ENCODE peak calls at places on chromosomes 5 and 9, in five cellular contexts. D, B, X, V and L are unnamed samples.

GRCh38 chr5:73592546-73592945 is 27.0 kb downstream of the UTP15 start:
- DNase-seq in V (no peak), B (no peak), X (no peak), D (no peak), L (no peak)

GRCh38 chr9:136361047-136361756 is 2.3 kb downstream of the DNLZ start:
- DNase-seq in X (no peak), V (no peak), B (no peak), D (peak; percentile 65), L (no peak)

GRCh38 chr5:53438486-53439472 is 41.6 kb upstream of the FST start:
- DNase-seq in X (no peak), B (no peak), V (no peak), D (no peak), L (no peak)

GRCh38 chr5:35430381-35431162 is 187.1 kb upstream of the SPEF2 start:
- DNase-seq in V (no peak), X (peak; percentile 85), B (no peak), D (no peak), L (no peak)

GRCh38 chr5:81826128-81826527 is 75.2 kb upstream of the SSBP2 start:
- DNase-seq in X (no peak), D (no peak), B (no peak), V (no peak), L (no peak)

GRCh38 chr5:77910789-77911188 is 134.7 kb upstream of the TBCA start:
- DNase-seq in X (no peak), V (no peak), D (no peak), B (no peak), L (no peak)

GRCh38 chr5:15254607-15255006 is 245.4 kb upstream of the FBXL7 start:
- DNase-seq in V (no peak), X (no peak), B (no peak), D (peak; percentile 36), L (no peak)

GRCh38 chr5:81249240-81249639 is 16.1 kb downstream of the CKMT2 start:
- DNase-seq in B (no peak), X (no peak), D (no peak), V (no peak), L (no peak)

GRCh38 chr5:154038241-154038603 is 488 bp downstream of the FAM114A2 start:
- DNase-seq in X (no peak), V (no peak), B (no peak), D (no peak), L (no peak)

GRCh38 chr5:96662725-96663513 is 743 bp downstream of the CAST start:
- DNase-seq in B (peak; percentile 76), V (peak; percentile 95), X (peak; percentile 82), D (peak; percentile 83), L (peak; percentile 94)
- H4K8ac ChIP-seq in B (no peak overlapping the region), V (peak overlapping the region; percentile 69), X (peak overlapping the region; percentile 70), D (peak overlapping the region; percentile 98), L (no peak overlapping the region)

GRCh38 chr5:174426851-174427250 is 297.5 kb upstream of the MSX2 start:
- DNase-seq in B (no peak), D (no peak), X (no peak), V (no peak), L (no peak)
- H3K18ac ChIP-seq in B (no peak overlapping the region), D (no peak overlapping the region), X (no peak overlapping the region), V (no peak overlapping the region), L (no peak overlapping the region)

DNA sequence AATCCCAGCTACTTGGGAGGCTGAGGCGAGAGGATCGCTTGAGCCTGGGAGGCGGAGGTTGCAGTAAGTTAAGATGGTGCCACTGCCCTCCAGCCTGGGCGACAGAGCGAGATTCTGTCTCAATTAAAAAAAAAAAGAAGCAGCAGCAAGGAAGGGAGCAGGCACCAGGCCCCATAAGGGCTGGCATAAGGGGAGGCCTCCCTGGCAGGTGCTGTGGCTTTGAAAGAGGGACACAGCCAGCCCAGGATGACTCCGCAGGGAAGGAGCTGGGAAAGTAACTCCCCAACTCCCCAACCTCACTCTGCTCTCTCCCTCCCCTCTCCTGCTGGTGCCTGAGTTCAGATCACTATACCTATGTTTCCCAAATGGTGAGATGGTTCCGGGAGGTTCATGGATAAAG is 70.1 kb downstream of the NDFIP1 start:
- DNase-seq in B (no peak), D (no peak), X (no peak), V (no peak), L (no peak)
- H2BK12ac ChIP-seq in B (no peak overlapping the region), D (no peak overlapping the region), X (no peak overlapping the region), V (no peak overlapping the region), L (no peak overlapping the region)

DNA sequence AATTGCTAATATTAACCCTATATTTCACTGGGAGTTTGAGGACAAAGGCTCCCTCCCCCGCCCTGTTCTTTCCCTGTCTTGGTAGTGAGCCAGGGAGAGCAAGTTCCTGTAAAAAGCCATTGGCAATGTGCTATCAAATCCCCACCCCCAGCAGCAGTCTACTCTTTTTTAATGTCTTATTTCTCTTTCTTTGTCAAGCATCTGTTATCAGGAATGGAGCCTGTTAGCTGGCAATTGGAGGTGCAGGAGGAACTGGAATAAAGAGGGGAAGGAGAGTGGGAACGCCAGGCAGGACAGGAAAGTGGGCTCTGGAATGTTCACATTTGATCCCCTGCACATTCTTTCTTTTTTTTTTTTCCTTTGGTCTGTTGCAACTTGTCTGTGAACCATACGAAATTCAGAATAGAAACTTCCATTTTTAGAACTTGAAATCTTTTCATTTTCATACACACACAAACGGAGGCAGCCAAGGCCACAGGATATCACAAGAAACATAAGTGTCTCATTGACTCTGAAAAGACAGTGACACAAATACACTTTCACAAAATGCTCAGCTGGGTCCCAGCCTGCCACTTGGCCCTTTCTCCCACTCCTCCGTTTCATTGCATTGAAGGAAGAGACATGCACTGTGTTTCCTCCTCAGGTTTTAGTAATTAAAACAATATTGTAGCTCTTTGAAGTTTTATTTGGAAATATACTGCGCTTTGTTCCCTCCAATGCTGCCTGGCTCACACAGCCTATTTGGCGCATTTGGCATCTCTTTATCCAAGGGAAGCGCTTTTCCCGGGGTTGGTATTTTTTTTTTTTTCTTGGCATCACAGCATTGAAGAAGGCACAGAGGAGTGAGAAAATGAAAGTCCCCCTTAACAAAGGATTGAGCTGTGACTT is 665.0 kb upstream of the ZNF608 start:
- DNase-seq in D (peak; percentile 57), B (no peak), X (no peak), V (no peak), L (no peak)
- H4K8ac ChIP-seq in D (peak overlapping the region; percentile 60), B (no peak overlapping the region), X (peak overlapping the region; percentile 67), V (no peak overlapping the region), L (no peak overlapping the region)

GRCh38 chr9:70121818-70122436 is 78.3 kb downstream of the MAMDC2 start:
- DNase-seq in D (no peak), B (no peak), V (no peak), X (no peak), L (no peak)
- H3K18ac ChIP-seq in D (no peak overlapping the region), B (no peak overlapping the region), V (no peak overlapping the region), X (no peak overlapping the region), L (no peak overlapping the region)